ENCODE peak calls at places on chromosomes 3 and 15, in ten cellular contexts. J, E, F, C, H, U, R, M, Y and S are unnamed samples. For H3K9me3, the result is how much of the 10 kb centered on the place peaks cover.

GRCh38 chr3:50122071-50122470 is 33.1 kb upstream of the SEMA3F start:
- DNase-seq in J (no peak), E (no peak), F (no peak), C (peak), H (no peak), U (no peak), R (peak), M (no peak), Y (peak), S (no peak)

GRCh38 chr15:62035256-62035908 is 24.9 kb downstream of the VPS13C start:
- DNase-seq in J (no peak), E (no peak), F (no peak), C (no peak), H (no peak), U (no peak), R (no peak), M (no peak), Y (no peak), S (no peak)

GRCh38 chr15:40430271-40430805 is 10.4 kb upstream of the BAHD1 start:
- DNase-seq in J (no peak), E (no peak), F (no peak), C (no peak), H (no peak), U (no peak), R (peak), M (no peak), Y (no peak), S (no peak)

GRCh38 chr3:50316657-50317242 is 5.8 kb downstream of the HYAL2 start:
- DNase-seq in J (no peak), E (no peak), F (no peak), C (no peak), H (peak), U (no peak), R (no peak), M (peak), Y (no peak), S (no peak)

GRCh38 chr3:64351713-64352595 is 126.7 kb upstream of the PRICKLE2 start:
- DNase-seq in J (no peak), E (no peak), F (no peak), C (no peak), H (no peak), U (no peak), R (no peak), M (peak), Y (no peak), S (no peak)

GRCh38 chr3:29285356-29286070 is 4.6 kb downstream of the RBMS3 start:
- DNase-seq in J (no peak), E (no peak), F (no peak), C (no peak), H (no peak), U (no peak), R (no peak), M (no peak), Y (no peak), S (no peak)

GRCh38 chr3:72247645-72248388 is 462.9 kb upstream of the PROK2 start:
- DNase-seq in J (no peak), E (no peak), F (no peak), C (no peak), H (no peak), U (no peak), R (no peak), M (no peak), Y (no peak), S (no peak)

GRCh38 chr3:142117052-142117451 is 32.3 kb downstream of the TFDP2 start:
- DNase-seq in J (no peak), E (no peak), F (no peak), C (no peak), H (no peak), U (no peak), R (no peak), M (no peak), Y (no peak), S (no peak)

GRCh38 chr15:80887148-80887547 is 102.5 kb downstream of the MESD start:
- DNase-seq in J (no peak), E (no peak), F (no peak), C (no peak), H (no peak), U (no peak), R (no peak), M (no peak), Y (no peak), S (no peak)

GRCh38 chr3:62922326-62922725 is 47.1 kb upstream of the CADPS start:
- DNase-seq in J (no peak), E (no peak), F (no peak), C (no peak), H (no peak), U (no peak), R (no peak), M (no peak), Y (no peak), S (no peak)

GRCh38 chr15:84949043-84949442 is 32.6 kb upstream of the PDE8A start:
- DNase-seq in J (no peak), E (no peak), F (no peak), C (peak), H (no peak), U (no peak), R (no peak), M (no peak), Y (no peak), S (no peak)

GRCh38 chr3:3666664-3667063 is 132.6 kb upstream of the LRRN1 start:
- DNase-seq in J (no peak), E (no peak), F (no peak), C (no peak), H (no peak), U (no peak), R (no peak), M (no peak), Y (no peak), S (no peak)

GRCh38 chr15:64706011-64706911 is 69.1 kb downstream of the RBPMS2 start:
- DNase-seq in J (no peak), E (no peak), F (no peak), C (no peak), H (no peak), U (no peak), R (no peak), M (no peak), Y (no peak), S (no peak)

GRCh38 chr3:36965440-36965839 is 20.6 kb upstream of the TRANK1 start:
- DNase-seq in J (no peak), E (no peak), F (no peak), C (no peak), H (no peak), U (no peak), R (no peak), M (peak), Y (no peak), S (no peak)

GRCh38 chr3:9222956-9223639 is 26.3 kb downstream of the SRGAP3 start:
- DNase-seq in J (no peak), E (no peak), F (no peak), C (peak), H (no peak), U (no peak), R (no peak), M (no peak), Y (no peak), S (no peak)

GRCh38 chr3:89925976-89926375 is 818.6 kb downstream of the EPHA3 start:
- DNase-seq in J (no peak), E (no peak), F (no peak), C (no peak), H (no peak), U (no peak), R (no peak), M (no peak), Y (no peak), S (no peak)

GRCh38 chr15:63896336-63897115 is 62.8 kb upstream of the HERC1 start:
- DNase-seq in J (no peak), E (peak), F (no peak), C (no peak), H (peak), U (no peak), R (peak), M (peak), Y (peak), S (no peak)

GRCh38 chr3:186414735-186415419 is 52.8 kb upstream of the DGKG start:
- DNase-seq in J (no peak), E (no peak), F (no peak), C (peak), H (no peak), U (no peak), R (no peak), M (peak), Y (no peak), S (no peak)

GRCh38 chr15:95770191-95770590 is 560.3 kb upstream of the NR2F2 start:
- DNase-seq in J (no peak), E (no peak), F (no peak), C (no peak), H (no peak), U (no peak), R (no peak), M (no peak), Y (no peak), S (no peak)

GRCh38 chr15:25054329-25054728 is 99.5 kb downstream of the SNRPN start:
- DNase-seq in J (no peak), E (no peak), F (no peak), C (no peak), H (no peak), U (no peak), R (no peak), M (no peak), Y (peak), S (no peak)

GRCh38 chr15:25054943-25055342 is 100.2 kb downstream of the SNRPN start:
- DNase-seq in J (no peak), E (peak), F (no peak), C (no peak), H (no peak), U (no peak), R (no peak), M (no peak), Y (no peak), S (no peak)

GRCh38 chr15:25051399-25052154 is 96.8 kb downstream of the SNRPN start:
- DNase-seq in J (no peak), E (peak), F (peak), C (peak), H (peak), U (no peak), R (no peak), M (no peak), Y (peak), S (no peak)

GRCh38 chr15:25053000-25053815 is 98.4 kb downstream of the SNRPN start:
- DNase-seq in J (no peak), E (peak), F (peak), C (peak), H (peak), U (no peak), R (no peak), M (no peak), Y (peak), S (no peak)

DNA sequence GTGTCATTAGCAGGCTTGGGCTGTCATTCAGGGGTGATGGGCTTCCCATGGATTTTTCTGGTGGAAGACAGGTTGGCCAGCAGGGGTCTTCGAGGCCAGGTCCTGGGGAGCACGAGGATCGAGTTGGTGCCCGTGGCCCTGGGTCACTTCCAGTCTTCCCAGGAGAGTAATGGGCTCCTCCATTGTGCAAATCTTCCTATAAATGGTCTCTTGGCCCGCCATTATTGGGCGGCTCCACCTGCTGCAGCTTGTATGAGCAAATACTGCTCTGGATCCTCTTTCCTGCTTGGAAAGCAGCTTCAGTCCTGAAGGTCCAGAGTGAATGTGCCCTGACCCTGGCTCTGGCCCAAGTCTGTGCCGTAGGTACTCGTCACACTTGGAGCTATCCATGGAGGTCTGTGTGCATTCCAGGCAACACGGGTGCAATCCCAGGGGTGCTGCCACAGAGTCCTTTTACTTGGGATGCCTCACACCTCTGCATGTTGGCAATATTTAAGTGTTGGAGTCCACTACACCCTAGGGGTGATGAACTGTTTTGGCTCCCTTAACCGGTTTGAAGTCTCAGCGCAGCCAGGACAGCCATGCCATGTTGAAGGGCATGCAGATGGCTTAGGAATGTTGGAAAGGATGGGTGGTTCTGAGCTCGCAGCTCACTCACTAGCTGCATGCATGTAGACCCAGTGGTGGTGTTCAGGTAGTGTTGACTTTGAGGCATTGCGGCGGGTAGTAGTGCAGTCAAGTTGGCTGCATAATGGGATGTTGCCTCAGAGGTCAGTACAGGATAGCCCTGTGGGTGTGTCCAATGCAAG is 97.6 kb downstream of the SNRPN start:
- DNase-seq in J (no peak), E (peak), F (peak), C (peak), H (peak), U (no peak), R (no peak), M (no peak), Y (peak), S (no peak)
- H3K9me3 ChIP-seq in J (half or more), E (half or more), F (half or more), C (half or more), H (half or more), U (half or more), R (half or more), M (under half), Y (under half), S (half or more)

GRCh38 chr3:79521221-79521848 is 246.5 kb downstream of the ROBO1 start:
- DNase-seq in J (peak), E (no peak), F (no peak), C (no peak), H (no peak), U (peak), R (no peak), M (no peak), Y (no peak), S (no peak)
- H3K27ac ChIP-seq in J (no peak), E (no peak), F (no peak), C (no peak), H (no peak), U (peak), R (no peak), M (no peak), Y (no peak), S (no peak)

GRCh38 chr3:55471084-55471483 is 16.0 kb downstream of the WNT5A start:
- DNase-seq in J (no peak), E (no peak), F (no peak), C (no peak), H (no peak), U (no peak), R (no peak), M (no peak), Y (no peak), S (no peak)
- H3K4me3 ChIP-seq in J (no peak), E (no peak), F (no peak), C (no peak), H (no peak), U (no peak), R (no peak), M (no peak), Y (no peak), S (no peak)

DNA sequence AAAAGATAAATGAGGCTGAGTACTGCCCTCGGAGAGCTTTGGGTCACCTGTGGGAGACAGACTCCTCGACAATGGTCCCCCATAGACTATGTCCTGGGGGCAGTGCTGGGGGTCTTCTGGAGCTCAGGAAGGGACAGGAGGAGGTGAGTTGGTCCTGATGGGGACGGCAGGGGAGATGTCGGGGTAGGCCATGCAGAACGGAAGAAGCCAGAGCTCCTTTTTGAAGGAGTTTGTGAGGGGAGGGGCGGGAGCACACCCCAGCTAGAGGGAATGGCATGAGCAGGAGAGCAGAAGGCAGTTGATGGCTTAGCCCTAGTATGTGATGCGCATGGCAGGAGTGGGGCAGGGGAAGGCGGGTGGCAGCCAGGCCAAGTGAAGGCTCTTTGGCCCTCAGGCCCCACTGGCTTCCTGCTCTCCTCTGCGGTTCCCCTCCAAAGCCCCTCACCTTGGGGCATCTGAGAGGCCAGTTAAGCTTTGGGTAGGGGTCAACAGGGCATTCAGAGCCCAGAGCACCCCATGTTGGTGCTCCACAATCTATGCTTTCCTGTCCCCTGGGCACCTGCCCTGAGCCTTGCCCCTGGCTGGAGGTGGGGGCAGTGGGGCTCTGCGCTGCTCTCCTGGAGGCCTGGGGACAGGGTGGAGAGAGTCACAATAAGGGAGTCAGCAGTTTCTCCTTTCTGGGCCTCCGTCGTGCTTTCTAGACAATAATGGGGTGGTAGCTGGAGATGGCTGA is 179.3 kb downstream of the SMAD6 start:
- DNase-seq in J (no peak), E (no peak), F (peak), C (peak), H (no peak), U (no peak), R (no peak), M (no peak), Y (no peak), S (no peak)
- H3K9me3 ChIP-seq in J (under half), E (under half), F (under half), C (under half), H (under half), U (under half), R (under half), M (under half), Y (under half), S (under half)

DNA sequence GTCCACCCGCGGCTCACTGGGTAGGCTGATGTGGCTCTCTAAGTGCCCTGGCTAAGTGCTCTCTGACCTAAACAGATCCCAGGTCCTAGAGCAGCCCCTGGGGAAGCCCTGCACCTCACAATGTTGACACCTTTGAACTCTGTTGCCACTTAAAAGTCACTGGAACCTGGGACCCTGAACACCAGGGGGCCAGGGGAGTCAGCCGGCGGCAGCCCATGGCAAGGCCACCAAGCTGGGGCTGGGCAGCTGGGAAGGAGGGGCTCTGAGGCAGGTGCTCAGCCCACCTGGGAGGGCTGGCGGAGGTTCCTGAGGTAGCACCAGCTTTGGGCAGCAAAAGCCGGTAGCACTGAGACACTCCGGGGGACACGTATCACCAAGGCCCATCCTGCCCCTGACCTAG is 129.0 kb downstream of the CHSY1 start:
- DNase-seq in J (no peak), E (no peak), F (no peak), C (no peak), H (no peak), U (no peak), R (no peak), M (no peak), Y (no peak), S (no peak)
- H3K27ac ChIP-seq in J (no peak), E (peak), F (no peak), C (no peak), H (no peak), U (peak), R (no peak), M (no peak), Y (no peak), S (no peak)